ENCODE peak calls at places on chromosome 15, in five cellular contexts. W is fibroblast of lung, B is uterus, M is mesendoderm, R is pancreas. E is an unnamed sample. For H3K36me3, the result is how much of the 10 kb centered on the place peaks cover.

GRCh38 chr15:74950078-74951000 is 6.2 kb downstream of the RPP25 start:
- DNase-seq in B (peak), W (peak), M (peak), R (peak), E (peak)

GRCh38 chr15:31392761-31393401 is 66.2 kb downstream of the KLF13 start:
- DNase-seq in W (no peak), M (peak), B (no peak), R (peak), E (no peak)

GRCh38 chr15:91956026-91956723 is 102.7 kb downstream of the SLCO3A1 start:
- DNase-seq in W (no peak), B (no peak), M (peak), R (no peak), E (peak)

GRCh38 chr15:31360158-31360561 is 33.5 kb downstream of the KLF13 start:
- DNase-seq in B (no peak), W (no peak), R (peak), M (no peak), E (no peak)

GRCh38 chr15:60480149-60480548 is 1.2 kb upstream of the ICE2 start:
- DNase-seq in M (no peak), W (no peak), B (no peak), R (no peak), E (no peak)

GRCh38 chr15:31357148-31357547 is 30.5 kb downstream of the KLF13 start:
- DNase-seq in R (no peak), M (no peak), B (no peak), W (no peak), E (no peak)

GRCh38 chr15:70278644-70279043 is 180.9 kb upstream of the TLE3 start:
- DNase-seq in R (peak), M (no peak), W (no peak), B (peak), E (no peak)

GRCh38 chr15:62141643-62142588 is 23.2 kb downstream of the C2CD4B start:
- DNase-seq in M (no peak), W (no peak), B (no peak), R (no peak), E (no peak)

GRCh38 chr15:25170113-25170731 is 215.4 kb downstream of the SNRPN start:
- DNase-seq in B (peak), W (no peak), M (no peak), R (peak), E (peak)

GRCh38 chr15:25846377-25846776 is 16.8 kb downstream of the ATP10A start:
- DNase-seq in W (no peak), R (no peak), M (no peak), B (no peak), E (no peak)

DNA sequence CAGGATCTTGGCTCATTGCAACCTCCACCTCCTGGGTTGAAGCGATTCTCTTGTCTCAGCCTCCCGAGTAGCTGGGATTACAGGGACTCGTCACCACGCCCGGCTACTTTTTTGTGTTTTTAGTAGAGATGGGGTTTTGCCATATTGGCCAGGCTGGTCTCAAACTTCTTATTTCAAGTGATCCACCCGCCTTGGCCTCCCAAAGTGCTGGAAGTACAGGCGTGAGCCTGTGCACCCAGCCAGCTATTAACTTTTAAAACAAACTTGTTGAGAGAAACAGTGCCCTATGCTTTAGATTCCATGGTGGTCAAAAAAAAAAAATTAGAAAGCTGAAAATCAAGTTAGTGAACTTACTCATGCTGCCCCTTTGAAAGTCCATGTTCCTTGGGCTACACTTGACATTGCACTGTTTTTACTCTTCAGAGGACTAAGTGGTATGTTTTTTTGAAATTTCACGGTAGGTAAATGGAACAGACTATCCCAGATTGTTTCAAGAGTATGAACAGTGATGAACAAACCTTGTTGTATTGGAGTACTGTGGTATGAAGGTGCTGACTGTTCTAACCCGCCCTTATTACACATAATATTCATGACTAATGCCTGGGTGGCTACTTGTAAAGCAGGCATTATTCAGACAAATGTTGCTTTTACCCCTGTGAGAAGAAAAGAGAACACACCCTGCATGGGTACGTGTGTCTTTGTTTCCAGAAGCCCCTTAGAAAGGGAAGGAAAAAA is 206.9 kb downstream of the KLHL25 start:
- DNase-seq in W (peak), R (no peak), B (no peak), M (no peak), E (no peak)
- H3K27ac ChIP-seq in W (no peak), R (peak), B (peak), M (no peak), E (peak)

DNA sequence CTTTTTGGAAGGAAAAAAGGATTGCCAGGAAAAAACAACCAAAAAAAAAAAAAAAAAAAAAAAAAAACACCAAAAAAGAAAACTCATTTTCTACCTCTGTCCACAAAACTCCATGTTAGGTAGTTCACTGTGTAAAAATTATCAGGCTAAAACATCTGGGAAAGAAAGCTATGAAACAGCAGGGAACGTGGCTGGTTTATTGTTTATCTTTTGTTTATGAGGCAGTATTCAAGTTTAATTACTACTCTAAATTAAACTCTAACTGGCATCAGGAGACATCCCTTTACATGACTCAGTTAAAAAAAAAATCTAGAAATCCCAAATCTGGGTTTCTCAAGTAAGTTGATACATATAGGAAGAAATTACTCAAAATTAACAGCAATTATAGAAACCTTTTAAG is 21.8 kb downstream of the MEIS2 start:
- DNase-seq in B (no peak), W (no peak), M (no peak), R (no peak), E (no peak)
- H3K36me3 ChIP-seq in B (under half), W (under half), M (under half), R (under half), E (under half)

GRCh38 chr15:101228313-101228712 is 23.5 kb downstream of the CHSY1 start:
- DNase-seq in M (peak), W (no peak), R (no peak), B (no peak), E (no peak)

GRCh38 chr15:101239724-101240136 is 12.1 kb downstream of the CHSY1 start:
- DNase-seq in R (no peak), M (no peak), B (no peak), W (no peak), E (no peak)

GRCh38 chr15:101237161-101237775 is 14.6 kb downstream of the CHSY1 start:
- DNase-seq in W (no peak), B (no peak), M (peak), R (no peak), E (no peak)

GRCh38 chr15:101232677-101233076 is 19.2 kb downstream of the CHSY1 start:
- DNase-seq in W (no peak), R (no peak), B (no peak), M (peak), E (no peak)

DNA sequence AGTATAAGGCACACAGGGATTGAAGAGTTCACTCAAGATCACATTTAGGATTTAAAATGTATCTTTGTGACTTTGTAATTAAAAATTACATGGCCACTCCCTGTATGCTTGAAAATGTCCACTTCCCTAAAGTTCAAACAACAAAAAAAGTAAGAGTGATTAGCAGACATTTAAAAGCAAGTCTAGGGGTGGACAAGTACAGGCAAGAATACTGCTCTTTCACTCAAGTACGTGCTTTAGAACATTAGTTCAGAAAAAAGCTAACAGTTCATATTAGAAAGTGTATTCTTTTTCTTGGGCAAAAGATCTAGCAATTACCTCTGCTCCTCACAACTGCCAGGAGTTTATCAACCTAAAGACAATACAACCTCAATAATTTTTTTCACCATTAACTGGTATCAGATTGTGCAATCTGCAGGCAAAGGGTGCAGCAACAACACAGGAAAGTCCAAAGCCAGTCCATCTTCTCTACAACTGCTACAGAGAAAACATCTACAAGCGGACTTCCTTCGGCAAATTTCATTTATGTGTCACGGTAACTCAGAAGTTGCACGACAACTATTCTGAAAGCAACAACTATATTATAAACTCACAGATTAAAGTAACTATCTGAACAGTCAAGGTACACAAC is 18.1 kb downstream of the CHSY1 start:
- DNase-seq in M (no peak), B (no peak), W (no peak), R (no peak), E (no peak)
- H3K27ac ChIP-seq in M (no peak), B (no peak), W (no peak), R (no peak), E (peak)

GRCh38 chr15:64681424-64682024 is 93.9 kb downstream of the RBPMS2 start:
- DNase-seq in W (peak), R (no peak), M (peak), B (no peak), E (no peak)

GRCh38 chr15:64673866-64674265 is 101.5 kb downstream of the RBPMS2 start:
- DNase-seq in R (no peak), M (no peak), B (no peak), W (no peak), E (no peak)

GRCh38 chr15:64682255-64682654 is 93.1 kb downstream of the RBPMS2 start:
- DNase-seq in W (no peak), R (no peak), M (no peak), B (no peak), E (no peak)

GRCh38 chr15:64683378-64683777 is 92.0 kb downstream of the RBPMS2 start:
- DNase-seq in R (no peak), M (no peak), B (no peak), W (no peak), E (no peak)

DNA sequence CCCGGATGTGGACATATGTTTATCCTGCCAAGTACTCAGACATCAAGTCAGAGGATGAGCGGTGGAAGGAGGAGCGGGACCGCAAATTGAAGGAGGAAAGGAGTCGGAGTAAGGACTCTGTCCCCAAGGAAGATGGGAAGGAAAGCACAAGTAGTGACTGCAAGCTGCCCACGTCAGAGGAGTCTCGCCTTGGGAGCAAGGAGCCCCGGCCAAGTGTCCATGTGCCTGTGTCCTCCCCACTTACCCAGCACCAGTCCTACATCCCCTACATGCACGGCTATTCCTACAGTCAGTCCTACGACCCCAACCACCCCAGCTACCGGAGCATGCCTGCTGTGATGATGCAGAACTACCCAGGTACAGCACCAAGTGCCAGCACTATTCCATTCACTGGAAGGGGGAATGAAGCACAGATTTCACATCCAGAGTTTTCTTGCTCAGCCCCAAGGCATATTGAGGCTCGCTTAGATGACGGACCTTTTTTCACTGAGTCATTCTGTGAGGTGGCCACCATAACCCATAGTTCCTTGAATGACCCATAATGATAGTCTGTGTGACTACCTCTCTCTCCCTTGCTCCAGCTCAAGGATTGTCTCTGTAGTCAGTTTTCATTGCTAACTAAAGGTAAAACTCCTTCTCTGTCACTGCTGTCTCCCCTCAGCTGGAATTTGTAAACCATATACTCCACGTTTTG is 97.1 kb downstream of the RBPMS2 start:
- DNase-seq in B (no peak), M (no peak), R (no peak), W (no peak), E (no peak)
- H3K36me3 ChIP-seq in B (under half), M (under half), R (under half), W (under half), E (under half)